ENCODE peak calls at places on chromosomes 2 and 18, in seven cellular contexts. One of them, this sample, is unnamed.

GRCh38 chr2:136219341-136219740 is 101.4 kb upstream of the CXCR4 start:
- DNase-seq in GM12878: no peak
- DNase-seq in H1: no peak
- DNase-seq in SK-N-SH: no peak
- DNase-seq in HepG2: no peak
- DNase-seq in HCT116: no peak
- DNase-seq in K562: no peak
- DNase-seq in this sample: no peak

GRCh38 chr2:56130463-56131070 is 53.2 kb upstream of the CCDC85A start:
- DNase-seq in GM12878: no peak
- DNase-seq in H1: no peak
- DNase-seq in SK-N-SH: peak; percentile 16
- DNase-seq in HepG2: no peak
- DNase-seq in HCT116: peak; percentile 33
- DNase-seq in K562: peak; percentile 43
- DNase-seq in this sample: no peak

GRCh38 chr2:73031095-73031678 is 40.3 kb downstream of the SFXN5 start:
- DNase-seq in GM12878: no peak
- DNase-seq in H1: no peak
- DNase-seq in SK-N-SH: no peak
- DNase-seq in HepG2: no peak
- DNase-seq in HCT116: no peak
- DNase-seq in K562: no peak
- DNase-seq in this sample: no peak

GRCh38 chr2:127651987-127652550 is 6.1 kb downstream of the GPR17 start:
- DNase-seq in GM12878: no peak
- DNase-seq in H1: no peak
- DNase-seq in SK-N-SH: peak; percentile 90
- DNase-seq in HepG2: no peak
- DNase-seq in HCT116: no peak
- DNase-seq in K562: no peak
- DNase-seq in this sample: no peak

GRCh38 chr2:68709421-68709911 is 25.1 kb upstream of the ARHGAP25 start:
- DNase-seq in GM12878: no peak
- DNase-seq in H1: peak; percentile 52
- DNase-seq in SK-N-SH: peak; percentile 52
- DNase-seq in HepG2: peak; percentile 57
- DNase-seq in HCT116: peak; percentile 45
- DNase-seq in K562: peak; percentile 30
- DNase-seq in this sample: peak; percentile 44

GRCh38 chr18:32470136-32470712 is 458 bp downstream of the GAREM1 start:
- DNase-seq in GM12878: no peak
- DNase-seq in H1: peak; percentile 59
- DNase-seq in SK-N-SH: no peak
- DNase-seq in HepG2: no peak
- DNase-seq in HCT116: no peak
- DNase-seq in K562: no peak
- DNase-seq in this sample: peak; percentile 19

GRCh38 chr2:158817596-158817995 is 22.5 kb downstream of the DAPL1 start:
- DNase-seq in GM12878: no peak
- DNase-seq in H1: no peak
- DNase-seq in SK-N-SH: no peak
- DNase-seq in HepG2: no peak
- DNase-seq in HCT116: no peak
- DNase-seq in K562: no peak
- DNase-seq in this sample: no peak

GRCh38 chr2:3692375-3692774 is 11.0 kb upstream of the DCDC2C start:
- DNase-seq in GM12878: no peak
- DNase-seq in H1: peak; percentile 48
- DNase-seq in SK-N-SH: peak; percentile 68
- DNase-seq in HepG2: peak; percentile 23
- DNase-seq in HCT116: peak; percentile 51
- DNase-seq in K562: no peak
- DNase-seq in this sample: peak; percentile 58

GRCh38 chr18:54181856-54182612 is 42.4 kb downstream of the MBD2 start:
- DNase-seq in GM12878: no peak
- DNase-seq in H1: no peak
- DNase-seq in SK-N-SH: no peak
- DNase-seq in HepG2: no peak
- DNase-seq in HCT116: no peak
- DNase-seq in K562: no peak
- DNase-seq in this sample: no peak

GRCh38 chr2:177625744-177626655 is 233.4 kb downstream of the AGPS start:
- DNase-seq in GM12878: no peak
- DNase-seq in H1: no peak
- DNase-seq in SK-N-SH: no peak
- DNase-seq in HepG2: no peak
- DNase-seq in HCT116: no peak
- DNase-seq in K562: no peak
- DNase-seq in this sample: no peak

GRCh38 chr2:2234398-2234797 is 96.7 kb downstream of the MYT1L start:
- DNase-seq in GM12878: no peak
- DNase-seq in H1: no peak
- DNase-seq in SK-N-SH: no peak
- DNase-seq in HepG2: no peak
- DNase-seq in HCT116: no peak
- DNase-seq in K562: no peak
- DNase-seq in this sample: no peak

GRCh38 chr2:234592541-234592940 is 95.7 kb upstream of the ARL4C start:
- DNase-seq in GM12878: no peak
- DNase-seq in H1: no peak
- DNase-seq in SK-N-SH: no peak
- DNase-seq in HepG2: no peak
- DNase-seq in HCT116: no peak
- DNase-seq in K562: no peak
- DNase-seq in this sample: no peak

GRCh38 chr18:34097312-34097711 is 127.4 kb downstream of the NOL4 start:
- DNase-seq in GM12878: no peak
- DNase-seq in H1: no peak
- DNase-seq in SK-N-SH: no peak
- DNase-seq in HepG2: no peak
- DNase-seq in HCT116: no peak
- DNase-seq in K562: no peak
- DNase-seq in this sample: no peak

GRCh38 chr2:109129921-109130725 is 1.1 kb downstream of the SH3RF3 start:
- DNase-seq in GM12878: no peak
- DNase-seq in H1: peak; percentile 53
- DNase-seq in SK-N-SH: no peak
- DNase-seq in HepG2: no peak
- DNase-seq in HCT116: no peak
- DNase-seq in K562: no peak
- DNase-seq in this sample: no peak

GRCh38 chr2:154827286-154827685 is 128.8 kb downstream of the KCNJ3 start:
- DNase-seq in GM12878: no peak
- DNase-seq in H1: no peak
- DNase-seq in SK-N-SH: peak; percentile 2
- DNase-seq in HepG2: no peak
- DNase-seq in HCT116: no peak
- DNase-seq in K562: no peak
- DNase-seq in this sample: no peak

GRCh38 chr18:28045176-28045810 is 131.6 kb downstream of the CDH2 start:
- DNase-seq in GM12878: no peak
- DNase-seq in H1: no peak
- DNase-seq in SK-N-SH: no peak
- DNase-seq in HepG2: no peak
- DNase-seq in HCT116: no peak
- DNase-seq in K562: no peak
- DNase-seq in this sample: no peak
- TF ChIP-seq JUND in GM12878: no peak
- TF ChIP-seq JUND in H1: no peak
- TF ChIP-seq JUND in SK-N-SH: no peak
- TF ChIP-seq JUND in HepG2: no peak
- TF ChIP-seq JUND in HCT116: no peak
- TF ChIP-seq JUND in K562: no peak
- TF ChIP-seq JUND in this sample: no peak

GRCh38 chr2:225773143-225773542 is 373.6 kb downstream of the NYAP2 start:
- DNase-seq in GM12878: no peak
- DNase-seq in H1: no peak
- DNase-seq in SK-N-SH: no peak
- DNase-seq in HepG2: no peak
- DNase-seq in HCT116: no peak
- DNase-seq in K562: no peak
- DNase-seq in this sample: no peak
- TF ChIP-seq JUND in GM12878: no peak
- TF ChIP-seq JUND in H1: no peak
- TF ChIP-seq JUND in SK-N-SH: no peak
- TF ChIP-seq JUND in HepG2: no peak
- TF ChIP-seq JUND in HCT116: no peak
- TF ChIP-seq JUND in K562: no peak
- TF ChIP-seq JUND in this sample: no peak

GRCh38 chr2:205170399-205170798 is 511.9 kb upstream of the NRP2 start:
- DNase-seq in GM12878: no peak
- DNase-seq in H1: no peak
- DNase-seq in SK-N-SH: no peak
- DNase-seq in HepG2: no peak
- DNase-seq in HCT116: no peak
- DNase-seq in K562: no peak
- DNase-seq in this sample: no peak

GRCh38 chr2:205180730-205181129 is 501.6 kb upstream of the NRP2 start:
- DNase-seq in GM12878: no peak
- DNase-seq in H1: no peak
- DNase-seq in SK-N-SH: no peak
- DNase-seq in HepG2: no peak
- DNase-seq in HCT116: no peak
- DNase-seq in K562: no peak
- DNase-seq in this sample: no peak

GRCh38 chr2:205177505-205177904 is 504.8 kb upstream of the NRP2 start:
- DNase-seq in GM12878: no peak
- DNase-seq in H1: no peak
- DNase-seq in SK-N-SH: no peak
- DNase-seq in HepG2: no peak
- DNase-seq in HCT116: no peak
- DNase-seq in K562: no peak
- DNase-seq in this sample: no peak

GRCh38 chr2:205171541-205171940 is 510.8 kb upstream of the NRP2 start:
- DNase-seq in GM12878: no peak
- DNase-seq in H1: no peak
- DNase-seq in SK-N-SH: no peak
- DNase-seq in HepG2: no peak
- DNase-seq in HCT116: no peak
- DNase-seq in K562: no peak
- DNase-seq in this sample: no peak

GRCh38 chr2:205175831-205176230 is 506.5 kb upstream of the NRP2 start:
- DNase-seq in GM12878: no peak
- DNase-seq in H1: no peak
- DNase-seq in SK-N-SH: no peak
- DNase-seq in HepG2: no peak
- DNase-seq in HCT116: no peak
- DNase-seq in K562: no peak
- DNase-seq in this sample: no peak
- TF ChIP-seq JUND in GM12878: no peak
- TF ChIP-seq JUND in H1: no peak
- TF ChIP-seq JUND in SK-N-SH: no peak
- TF ChIP-seq JUND in HepG2: no peak
- TF ChIP-seq JUND in HCT116: no peak
- TF ChIP-seq JUND in K562: no peak
- TF ChIP-seq JUND in this sample: no peak

GRCh38 chr2:21288732-21289506 is 165.2 kb downstream of the TDRD15 start:
- DNase-seq in GM12878: no peak
- DNase-seq in H1: no peak
- DNase-seq in SK-N-SH: no peak
- DNase-seq in HepG2: no peak
- DNase-seq in HCT116: no peak
- DNase-seq in K562: no peak
- DNase-seq in this sample: no peak
- TF ChIP-seq JUND in GM12878: no peak
- TF ChIP-seq JUND in H1: no peak
- TF ChIP-seq JUND in SK-N-SH: no peak
- TF ChIP-seq JUND in HepG2: no peak
- TF ChIP-seq JUND in HCT116: no peak
- TF ChIP-seq JUND in K562: no peak
- TF ChIP-seq JUND in this sample: no peak

GRCh38 chr18:63154350-63155152 is 165.0 kb downstream of the BCL2 start:
- DNase-seq in GM12878: no peak
- DNase-seq in H1: no peak
- DNase-seq in SK-N-SH: no peak
- DNase-seq in HepG2: no peak
- DNase-seq in HCT116: no peak
- DNase-seq in K562: no peak
- DNase-seq in this sample: no peak

GRCh38 chr18:63150326-63150725 is 169.2 kb downstream of the BCL2 start:
- DNase-seq in GM12878: no peak
- DNase-seq in H1: no peak
- DNase-seq in SK-N-SH: no peak
- DNase-seq in HepG2: no peak
- DNase-seq in HCT116: no peak
- DNase-seq in K562: no peak
- DNase-seq in this sample: no peak

GRCh38 chr18:63150942-63151421 is 168.6 kb downstream of the BCL2 start:
- DNase-seq in GM12878: no peak
- DNase-seq in H1: no peak
- DNase-seq in SK-N-SH: peak; percentile 47
- DNase-seq in HepG2: no peak
- DNase-seq in HCT116: no peak
- DNase-seq in K562: no peak
- DNase-seq in this sample: no peak

GRCh38 chr18:63152791-63153190 is 166.8 kb downstream of the BCL2 start:
- DNase-seq in GM12878: no peak
- DNase-seq in H1: no peak
- DNase-seq in SK-N-SH: no peak
- DNase-seq in HepG2: no peak
- DNase-seq in HCT116: no peak
- DNase-seq in K562: no peak
- DNase-seq in this sample: no peak

DNA sequence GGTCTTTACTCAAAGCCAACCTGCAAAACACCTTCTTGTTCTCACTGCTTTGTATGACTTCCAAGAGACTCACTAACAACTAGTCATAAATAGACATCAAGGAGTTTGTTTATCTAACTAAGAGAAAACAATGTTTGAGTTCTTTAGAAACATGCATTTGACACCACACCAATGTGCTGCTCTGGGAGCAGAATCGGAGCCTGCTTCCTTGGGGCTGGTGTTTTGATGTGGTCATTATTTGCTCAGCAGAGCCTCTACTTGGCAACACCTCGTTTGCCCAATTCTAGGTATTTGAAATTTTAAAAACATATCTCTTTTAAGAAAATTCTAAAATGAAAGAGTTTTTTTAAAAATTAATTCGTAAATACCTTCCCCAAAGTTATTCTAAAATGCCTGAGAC is 167.5 kb downstream of the BCL2 start:
- DNase-seq in GM12878: no peak
- DNase-seq in H1: no peak
- DNase-seq in SK-N-SH: no peak
- DNase-seq in HepG2: no peak
- DNase-seq in HCT116: no peak
- DNase-seq in K562: no peak
- DNase-seq in this sample: no peak
- TF ChIP-seq JUND in GM12878: no peak
- TF ChIP-seq JUND in H1: no peak
- TF ChIP-seq JUND in SK-N-SH: no peak
- TF ChIP-seq JUND in HepG2: no peak
- TF ChIP-seq JUND in HCT116: no peak
- TF ChIP-seq JUND in K562: no peak
- TF ChIP-seq JUND in this sample: no peak

This sample was measured in T47D.